ENCODE peak calls at places on chromosomes 6 and 20, in six cellular contexts. Y is hippocampal formation; E is tibial nerve; U is stimulated activated CD4-positive, alpha-beta T cell treated with anti-CD3 and anti-CD28 coated beads, Interleukin-2, amount 100 ng/mL, for 48 hours; R is GF-D8; C is choroid plexus epithelial cell. W is an unnamed sample.

GRCh38 chr20:5205348-5206210 is 78.8 kb downstream of the CDS2 start:
- DNase-seq in Y (peak; percentile 71), E (peak; percentile 29), U (peak; percentile 69), R (peak; percentile 9), C (peak; percentile 92), W (peak; percentile 88)

GRCh38 chr6:81241717-81242116 is 510.8 kb downstream of the TENT5A start:
- DNase-seq in Y (no peak), E (no peak), U (no peak), R (peak; percentile 6), C (peak; percentile 83), W (peak; percentile 47)

GRCh38 chr20:43959079-43959919 is 44.6 kb downstream of the TOX2 start:
- DNase-seq in Y (no peak), E (no peak), U (no peak), R (peak; percentile 57), C (no peak), W (peak; percentile 56)

GRCh38 chr6:133645000-133645619 is 243.8 kb upstream of the TCF21 start:
- DNase-seq in Y (no peak), E (no peak), U (no peak), R (no peak), C (peak; percentile 66), W (peak; percentile 1)

GRCh38 chr6:8108031-8108660 is 5.8 kb upstream of the EEF1E1 start:
- DNase-seq in Y (no peak), E (no peak), U (no peak), R (no peak), C (peak; percentile 98), W (no peak)

GRCh38 chr6:141103246-141103645 is 1029.5 kb upstream of the GJE1 start:
- DNase-seq in Y (no peak), E (no peak), U (no peak), R (no peak), C (peak; percentile 6), W (no peak)

GRCh38 chr6:41371992-41372525 is 36.7 kb downstream of the NCR2 start:
- DNase-seq in Y (no peak), E (no peak), U (no peak), R (no peak), C (peak; percentile 63), W (peak; percentile 32)

GRCh38 chr6:109229536-109229935 is 134.2 kb downstream of the CEP57L1 start:
- DNase-seq in Y (no peak), E (no peak), U (no peak), R (no peak), C (no peak), W (no peak)

GRCh38 chr20:59431014-59431413 is 130.6 kb downstream of the EDN3 start:
- DNase-seq in Y (no peak), E (no peak), U (no peak), R (no peak), C (no peak), W (no peak)

GRCh38 chr6:193773-194310 is 98.4 kb upstream of the DUSP22 start:
- DNase-seq in Y (no peak), E (no peak), U (no peak), R (no peak), C (no peak), W (peak; percentile 54)

GRCh38 chr6:168054663-168055560 is 24.1 kb downstream of the FRMD1 start:
- DNase-seq in Y (no peak), E (no peak), U (no peak), R (no peak), C (no peak), W (no peak)

GRCh38 chr20:2822073-2822472 is 5.9 kb downstream of the TMEM239 start:
- DNase-seq in Y (no peak), E (no peak), U (no peak), R (peak; percentile 12), C (peak; percentile 83), W (peak; percentile 42)

W was measured in KBM-7.